ENCODE peak calls at places on chromosomes 12 and 14, in eight cellular contexts. F, R, N, E, Q, I, X and W are unnamed samples.
A peak's percentile ranks its signal among the peaks of the same experiment; 100 is the strongest.

GRCh38 chr12:22399464-22399863 is 65.0 kb upstream of the ST8SIA1 start:
- DNase-seq in F (no peak), R (no peak), N (no peak), E (no peak), Q (no peak), I (no peak), X (no peak), W (no peak)

GRCh38 chr14:35879654-35880249 is 53.6 kb downstream of the BRMS1L start:
- DNase-seq in F (no peak), R (no peak), N (peak; percentile 60), E (no peak), Q (peak; percentile 13), I (no peak), X (no peak), W (no peak)

GRCh38 chr12:120761581-120761980 is 36.0 kb downstream of the ACADS start:
- DNase-seq in F (no peak), R (no peak), N (no peak), E (no peak), Q (no peak), I (no peak), X (no peak), W (no peak)

GRCh38 chr12:96989916-96990315 is 82.9 kb downstream of the NEDD1 start:
- DNase-seq in F (no peak), R (no peak), N (peak; percentile 78), E (no peak), Q (peak; percentile 44), I (no peak), X (no peak), W (no peak)

GRCh38 chr12:32470936-32471335 is 71.6 kb downstream of the FGD4 start:
- DNase-seq in F (no peak), R (no peak), N (no peak), E (no peak), Q (no peak), I (no peak), X (no peak), W (no peak)

GRCh38 chr12:21169878-21170472 is 39.0 kb downstream of the SLCO1B1 start:
- DNase-seq in F (no peak), R (no peak), N (peak; percentile 54), E (no peak), Q (peak; percentile 68), I (peak; percentile 58), X (peak; percentile 1), W (no peak)

GRCh38 chr14:65604946-65605345 is 192.4 kb downstream of the FUT8 start:
- DNase-seq in F (no peak), R (no peak), N (peak; percentile 35), E (no peak), Q (no peak), I (no peak), X (no peak), W (no peak)

GRCh38 chr12:80821513-80822000 is 104.8 kb downstream of the MYF5 start:
- DNase-seq in F (no peak), R (no peak), N (no peak), E (no peak), Q (peak; percentile 30), I (no peak), X (no peak), W (no peak)

GRCh38 chr14:34872822-34873590 is 2.2 kb downstream of the BAZ1A start:
- DNase-seq in F (no peak), R (no peak), N (no peak), E (peak; percentile 2), Q (no peak), I (no peak), X (no peak), W (no peak)

GRCh38 chr14:59123975-59124374 is 64.5 kb upstream of the DAAM1 start:
- DNase-seq in F (no peak), R (no peak), N (peak; percentile 76), E (no peak), Q (no peak), I (peak; percentile 32), X (no peak), W (no peak)

GRCh38 chr14:76373456-76373855 is 2.5 kb upstream of the ESRRB start:
- DNase-seq in F (no peak), R (no peak), N (no peak), E (no peak), Q (no peak), I (no peak), X (no peak), W (no peak)

GRCh38 chr14:21940887-21941855 is 267.6 kb upstream of the OR4E1 start:
- DNase-seq in F (peak; percentile 10), R (no peak), N (peak; percentile 45), E (peak; percentile 17), Q (peak; percentile 46), I (peak; percentile 44), X (no peak), W (no peak)

GRCh38 chr12:122499991-122500684 is 594 bp downstream of the ZCCHC8 start:
- DNase-seq in F (peak; percentile 5), R (peak; percentile 76), N (peak; percentile 70), E (peak; percentile 10), Q (peak; percentile 58), I (peak; percentile 48), X (peak; percentile 17), W (peak; percentile 33)

GRCh38 chr14:70020350-70021170 is 141.3 kb downstream of the SMOC1 start:
- DNase-seq in F (no peak), R (no peak), N (no peak), E (no peak), Q (no peak), I (peak; percentile 60), X (no peak), W (no peak)